ENCODE peak calls at places on chromosomes 12 and 14, in nine cellular contexts. One of them, this sample, is unnamed.

GRCh38 chr14:32826404-32827082 is 112.1 kb upstream of the NPAS3 start:
- DNase-seq in tibial nerve: no peak
- DNase-seq in foreskin melanocyte: peak
- DNase-seq in T-helper 1 cell: no peak
- DNase-seq in NCI-H1092: peak
- DNase-seq in Calu3: no peak
- DNase-seq in T-cell: no peak
- DNase-seq in GOT3: no peak
- DNase-seq in activated CD8-positive, alpha-beta memory T cell treated with anti-CD3 and anti-CD28 coated beads for 48 hours: no peak
- DNase-seq in this sample: no peak

GRCh38 chr14:39488600-39488999 is 56.4 kb upstream of the FBXO33 start:
- DNase-seq in tibial nerve: no peak
- DNase-seq in foreskin melanocyte: no peak
- DNase-seq in T-helper 1 cell: no peak
- DNase-seq in NCI-H1092: no peak
- DNase-seq in Calu3: no peak
- DNase-seq in T-cell: no peak
- DNase-seq in GOT3: no peak
- DNase-seq in activated CD8-positive, alpha-beta memory T cell treated with anti-CD3 and anti-CD28 coated beads for 48 hours: no peak
- DNase-seq in this sample: no peak

GRCh38 chr14:65290830-65291229 is 121.7 kb upstream of the FUT8 start:
- DNase-seq in tibial nerve: no peak
- DNase-seq in foreskin melanocyte: peak
- DNase-seq in T-helper 1 cell: no peak
- DNase-seq in NCI-H1092: no peak
- DNase-seq in Calu3: peak
- DNase-seq in T-cell: no peak
- DNase-seq in GOT3: peak
- DNase-seq in activated CD8-positive, alpha-beta memory T cell treated with anti-CD3 and anti-CD28 coated beads for 48 hours: no peak
- DNase-seq in this sample: no peak

GRCh38 chr12:118060301-118061010 is 523 bp downstream of the WSB2 start:
- DNase-seq in tibial nerve: peak
- DNase-seq in foreskin melanocyte: no peak
- DNase-seq in T-helper 1 cell: peak
- DNase-seq in NCI-H1092: no peak
- DNase-seq in Calu3: peak
- DNase-seq in T-cell: no peak
- DNase-seq in GOT3: no peak
- DNase-seq in activated CD8-positive, alpha-beta memory T cell treated with anti-CD3 and anti-CD28 coated beads for 48 hours: no peak
- DNase-seq in this sample: no peak

GRCh38 chr14:87992720-87993484 is at the start of gene GALC:
- DNase-seq in tibial nerve: peak
- DNase-seq in foreskin melanocyte: peak
- DNase-seq in T-helper 1 cell: peak
- DNase-seq in NCI-H1092: peak
- DNase-seq in Calu3: peak
- DNase-seq in T-cell: peak
- DNase-seq in GOT3: peak
- DNase-seq in activated CD8-positive, alpha-beta memory T cell treated with anti-CD3 and anti-CD28 coated beads for 48 hours: peak
- DNase-seq in this sample: peak

GRCh38 chr12:91687052-91688017 is 458.3 kb downstream of the BTG1 start:
- DNase-seq in tibial nerve: no peak
- DNase-seq in foreskin melanocyte: no peak
- DNase-seq in T-helper 1 cell: peak
- DNase-seq in NCI-H1092: no peak
- DNase-seq in Calu3: no peak
- DNase-seq in T-cell: peak
- DNase-seq in GOT3: no peak
- DNase-seq in activated CD8-positive, alpha-beta memory T cell treated with anti-CD3 and anti-CD28 coated beads for 48 hours: no peak
- DNase-seq in this sample: no peak

GRCh38 chr14:101365329-101366158 is 195.8 kb upstream of the DIO3 start:
- DNase-seq in tibial nerve: peak
- DNase-seq in foreskin melanocyte: no peak
- DNase-seq in T-helper 1 cell: no peak
- DNase-seq in NCI-H1092: no peak
- DNase-seq in Calu3: no peak
- DNase-seq in T-cell: no peak
- DNase-seq in GOT3: no peak
- DNase-seq in activated CD8-positive, alpha-beta memory T cell treated with anti-CD3 and anti-CD28 coated beads for 48 hours: no peak
- DNase-seq in this sample: no peak

GRCh38 chr12:121826318-121826954 is 22.6 kb downstream of the SETD1B start:
- DNase-seq in tibial nerve: no peak
- DNase-seq in foreskin melanocyte: no peak
- DNase-seq in T-helper 1 cell: no peak
- DNase-seq in NCI-H1092: no peak
- DNase-seq in Calu3: no peak
- DNase-seq in T-cell: no peak
- DNase-seq in GOT3: no peak
- DNase-seq in activated CD8-positive, alpha-beta memory T cell treated with anti-CD3 and anti-CD28 coated beads for 48 hours: no peak
- DNase-seq in this sample: no peak

GRCh38 chr14:72744416-72745120 is 149.3 kb downstream of the DPF3 start:
- DNase-seq in tibial nerve: no peak
- DNase-seq in foreskin melanocyte: no peak
- DNase-seq in T-helper 1 cell: no peak
- DNase-seq in NCI-H1092: no peak
- DNase-seq in Calu3: no peak
- DNase-seq in T-cell: no peak
- DNase-seq in GOT3: no peak
- DNase-seq in activated CD8-positive, alpha-beta memory T cell treated with anti-CD3 and anti-CD28 coated beads for 48 hours: no peak
- DNase-seq in this sample: no peak

GRCh38 chr12:5051913-5052312 is 8.2 kb downstream of the KCNA5 start:
- DNase-seq in tibial nerve: no peak
- DNase-seq in foreskin melanocyte: no peak
- DNase-seq in T-helper 1 cell: no peak
- DNase-seq in NCI-H1092: no peak
- DNase-seq in Calu3: no peak
- DNase-seq in T-cell: no peak
- DNase-seq in GOT3: no peak
- DNase-seq in activated CD8-positive, alpha-beta memory T cell treated with anti-CD3 and anti-CD28 coated beads for 48 hours: no peak
- DNase-seq in this sample: no peak

GRCh38 chr12:123973552-123974341 is 732 bp downstream of the ZNF664 start:
- DNase-seq in tibial nerve: no peak
- DNase-seq in foreskin melanocyte: no peak
- DNase-seq in T-helper 1 cell: peak
- DNase-seq in NCI-H1092: peak
- DNase-seq in Calu3: peak
- DNase-seq in T-cell: peak
- DNase-seq in GOT3: no peak
- DNase-seq in activated CD8-positive, alpha-beta memory T cell treated with anti-CD3 and anti-CD28 coated beads for 48 hours: peak
- DNase-seq in this sample: no peak

This sample was measured in NCI-H510A.